ENCODE peak calls at places on chromosomes 4 and X, in ten cellular contexts. I is activated CD4-positive, CD25-positive, alpha-beta regulatory T cell treated with anti-CD3 and anti-CD28 coated beads, Interleukin-2, amount 50 U/mL, for 16 hours; L is NB4; X is type B pancreatic cell; R is GM12865; F is stimulated activated CD8-positive, alpha-beta memory T cell treated with anti-CD3 and anti-CD28 coated beads, Interleukin-12 subunit alpha, Interleukin-12 subunit beta, amount 100 ng/mL, for 4 hours; M is HT1080; G is dermis blood vessel endothelial cell; K is prostate gland; A is activated T-helper 1 cell treated with Interleukin-2 at 50 U/mL for 16 hours. C is an unnamed sample.
A peak's percentile ranks its signal among the peaks of the same experiment; 100 is the strongest.

GRCh38 chr4:2290488-2290887 is 28.6 kb upstream of the MXD4 start:
- DNase-seq in F (no peak), G (no peak), X (no peak), L (no peak), I (no peak), A (no peak), K (no peak), R (no peak), M (no peak), C (no peak)

GRCh38 chr4:156547439-156547838 is 424.2 kb downstream of the PDGFC start:
- DNase-seq in A (no peak), M (peak; percentile 87), X (no peak), I (no peak), F (no peak), R (no peak), L (peak; percentile 29), G (peak; percentile 31), K (no peak), C (peak; percentile 95)

GRCh38 chr4:148061139-148061476 is 329.2 kb downstream of the ARHGAP10 start:
- DNase-seq in I (no peak), A (no peak), M (no peak), K (no peak), F (no peak), X (no peak), L (no peak), G (no peak), R (no peak), C (no peak)

GRCh38 chr4:33386761-33387160 is 2666.6 kb downstream of the PCDH7 start:
- DNase-seq in I (no peak), G (no peak), K (no peak), R (no peak), M (no peak), L (peak; percentile 18), X (no peak), A (no peak), F (no peak), C (no peak)

GRCh38 chrX:19991350-19991718 is 473 bp upstream of the BCLAF3 start:
- DNase-seq in A (no peak), R (no peak), F (no peak), M (no peak), I (no peak), L (no peak), G (no peak), K (no peak), X (no peak), C (no peak)

GRCh38 chr4:2434420-2434819 is 15.7 kb downstream of the CFAP99 start:
- DNase-seq in M (no peak), K (no peak), L (no peak), F (no peak), R (no peak), X (no peak), I (no peak), G (no peak), A (no peak), C (no peak)

GRCh38 chrX:18886344-18887161 is 97.4 kb downstream of the PHKA2 start:
- DNase-seq in G (peak; percentile 56), L (peak; percentile 78), K (peak; percentile 83), M (peak; percentile 28), R (peak; percentile 90), X (no peak), F (no peak), I (peak; percentile 2), A (peak; percentile 5), C (peak; percentile 54)

GRCh38 chr4:8144359-8144758 is 14.3 kb downstream of the ABLIM2 start:
- DNase-seq in G (no peak), I (no peak), M (no peak), K (no peak), R (no peak), L (peak; percentile 37), A (no peak), X (no peak), F (no peak), C (no peak)

GRCh38 chrX:150155396-150156048 is 207.6 kb upstream of the MAMLD1 start:
- DNase-seq in A (no peak), R (no peak), G (peak; percentile 55), L (no peak), F (no peak), I (no peak), K (no peak), X (no peak), M (peak; percentile 78), C (peak; percentile 72)

GRCh38 chr4:20252656-20253271 is 1.1 kb downstream of the SLIT2 start:
- DNase-seq in I (no peak), X (peak; percentile 72), K (no peak), F (no peak), M (no peak), A (no peak), L (peak; percentile 9), G (peak; percentile 13), R (no peak), C (peak; percentile 38)

GRCh38 chrX:41127476-41128192 is 42.4 kb downstream of the USP9X start:
- DNase-seq in K (no peak), A (no peak), X (no peak), R (peak; percentile 21), M (no peak), I (no peak), G (peak; percentile 35), L (no peak), F (no peak), C (no peak)

GRCh38 chr4:33722254-33722653 is 2522.1 kb downstream of the ARAP2 start:
- DNase-seq in F (no peak), M (no peak), K (no peak), L (no peak), G (no peak), R (no peak), X (no peak), A (no peak), I (no peak), C (peak; percentile 62)

GRCh38 chr4:55184600-55185523 is 59.5 kb upstream of the KDR start:
- DNase-seq in G (peak; percentile 50), R (peak; percentile 61), I (no peak), K (peak; percentile 16), F (no peak), M (peak; percentile 6), L (peak; percentile 16), A (no peak), X (no peak), C (peak; percentile 76)

GRCh38 chrX:53262918-53263394 is 18.4 kb downstream of the IQSEC2 start:
- DNase-seq in F (no peak), K (no peak), A (no peak), M (peak; percentile 85), G (peak; percentile 17), R (no peak), X (no peak), I (no peak), L (peak; percentile 85), C (peak; percentile 82)